ENCODE peak calls at places on chromosomes 4 and X, in four cellular contexts. One of them, this sample, is unnamed.

GRCh38 chr4:100929753-100930152 is 411.9 kb upstream of the EMCN start:
- DNase-seq in heart left ventricle: no peak
- DNase-seq in amygdala: no peak
- DNase-seq in D341Med: no peak
- DNase-seq in this sample: no peak

GRCh38 chr4:67713531-67714247 is 12.7 kb upstream of the UBA6 start:
- DNase-seq in D341Med: no peak
- DNase-seq in amygdala: no peak
- DNase-seq in heart left ventricle: no peak
- DNase-seq in this sample: no peak

GRCh38 chr4:2932561-2932950 is 30.6 kb downstream of the NOP14 start:
- DNase-seq in heart left ventricle: no peak
- DNase-seq in D341Med: no peak
- DNase-seq in amygdala: no peak
- DNase-seq in this sample: no peak

GRCh38 chr4:138310498-138310897 is 68.3 kb upstream of the SLC7A11 start:
- DNase-seq in D341Med: no peak
- DNase-seq in heart left ventricle: no peak
- DNase-seq in amygdala: no peak
- DNase-seq in this sample: no peak

GRCh38 chrX:19007011-19007410 is 23.1 kb upstream of the PHKA2 start:
- DNase-seq in heart left ventricle: no peak
- DNase-seq in amygdala: no peak
- DNase-seq in D341Med: no peak
- DNase-seq in this sample: no peak

GRCh38 chr4:4689694-4690440 is 148.0 kb upstream of the STX18 start:
- DNase-seq in D341Med: no peak
- DNase-seq in amygdala: no peak
- DNase-seq in heart left ventricle: no peak
- DNase-seq in this sample: no peak

GRCh38 chrX:132271330-132271729 is 52.1 kb upstream of the RAP2C start:
- DNase-seq in heart left ventricle: no peak
- DNase-seq in D341Med: no peak
- DNase-seq in amygdala: no peak
- DNase-seq in this sample: no peak

GRCh38 chr4:73904491-73904890 is 35.3 kb downstream of the CXCL1 start:
- DNase-seq in amygdala: no peak
- DNase-seq in D341Med: no peak
- DNase-seq in heart left ventricle: no peak
- DNase-seq in this sample: no peak

GRCh38 chr4:56247646-56248045 is 139.6 kb downstream of the AASDH start:
- DNase-seq in amygdala: no peak
- DNase-seq in D341Med: no peak
- DNase-seq in heart left ventricle: no peak
- DNase-seq in this sample: no peak

GRCh38 chrX:18873189-18873791 is 110.6 kb downstream of the PHKA2 start:
- DNase-seq in heart left ventricle: no peak
- DNase-seq in D341Med: no peak
- DNase-seq in amygdala: no peak
- DNase-seq in this sample: peak

GRCh38 chrX:41085883-41086626 is 810 bp downstream of the USP9X start:
- DNase-seq in amygdala: peak
- DNase-seq in heart left ventricle: peak
- DNase-seq in D341Med: peak
- DNase-seq in this sample: peak

GRCh38 chr4:21948347-21949072 is at the start of gene KCNIP4:
- DNase-seq in D341Med: peak
- DNase-seq in heart left ventricle: no peak
- DNase-seq in amygdala: peak
- DNase-seq in this sample: no peak